ENCODE peak calls at places on chromosome 14, in five cellular contexts. K, O, Q, V and R are unnamed samples.
A peak's percentile ranks its signal among the peaks of the same experiment; 100 is the strongest.

GRCh38 chr14:80269338-80269935 is 58.1 kb upstream of the DIO2 start:
- DNase-seq in V (no peak), O (peak; percentile 66), Q (no peak), K (no peak), R (no peak)

GRCh38 chr14:52380294-52380693 is 66.2 kb downstream of the PTGER2 start:
- DNase-seq in K (no peak), Q (no peak), O (peak; percentile 71), V (no peak), R (no peak)

GRCh38 chr14:101707285-101707842 is 54.1 kb upstream of the PPP2R5C start:
- DNase-seq in Q (no peak), O (peak; percentile 73), K (peak; percentile 58), V (peak; percentile 85), R (no peak)

GRCh38 chr14:96304956-96305355 is 48.9 kb downstream of the BDKRB1 start:
- DNase-seq in O (no peak), Q (no peak), V (peak; percentile 34), K (no peak), R (no peak)

GRCh38 chr14:63666326-63666725 is 24.7 kb upstream of the WDR89 start:
- DNase-seq in V (no peak), K (no peak), O (no peak), Q (no peak), R (no peak)

GRCh38 chr14:22263961-22264360 is 325.1 kb downstream of the DAD1 start:
- DNase-seq in K (no peak), O (peak; percentile 27), V (no peak), Q (no peak), R (no peak)

GRCh38 chr14:21867541-21867940 is 193.9 kb upstream of the OR4E1 start:
- DNase-seq in O (no peak), K (no peak), Q (no peak), V (no peak), R (no peak)

GRCh38 chr14:34098045-34098984 is 147.4 kb upstream of the EGLN3 start:
- DNase-seq in Q (no peak), O (peak; percentile 42), K (peak; percentile 24), V (peak; percentile 19), R (peak; percentile 30)

GRCh38 chr14:55122441-55122986 is 6.5 kb upstream of the LGALS3 start:
- DNase-seq in K (peak; percentile 91), V (peak; percentile 77), Q (peak; percentile 52), O (peak; percentile 36), R (no peak)

GRCh38 chr14:91343051-91343450 is 74.6 kb downstream of the CCDC88C start:
- DNase-seq in K (no peak), Q (no peak), O (no peak), V (no peak), R (no peak)

GRCh38 chr14:89849931-89850330 is 104.6 kb downstream of the EFCAB11 start:
- DNase-seq in Q (no peak), O (peak; percentile 74), K (no peak), V (no peak), R (no peak)

GRCh38 chr14:105530446-105531087 is 4.2 kb downstream of the TMEM121 start:
- DNase-seq in K (no peak), O (no peak), Q (no peak), V (no peak), R (no peak)

GRCh38 chr14:65414961-65415589 is 2.5 kb downstream of the FUT8 start:
- DNase-seq in K (no peak), Q (no peak), O (peak; percentile 35), V (peak; percentile 30), R (no peak)

GRCh38 chr14:89144642-89145041 is 272.4 kb downstream of the FOXN3 start:
- DNase-seq in K (no peak), V (no peak), O (no peak), Q (no peak), R (no peak)

GRCh38 chr14:93997082-93997481 is at the start of gene CCDC197:
- DNase-seq in Q (no peak), K (no peak), O (peak; percentile 39), V (no peak), R (no peak)

GRCh38 chr14:61822458-61822857 is 60.2 kb downstream of the SNAPC1 start:
- DNase-seq in O (no peak), K (no peak), V (no peak), Q (no peak), R (no peak)

GRCh38 chr14:92524603-92525185 is 11.1 kb downstream of the RIN3 start:
- DNase-seq in Q (no peak), O (no peak), V (no peak), K (no peak), R (no peak)

GRCh38 chr14:42665083-42665482 is 1058.4 kb downstream of the LRFN5 start:
- DNase-seq in K (no peak), O (no peak), V (no peak), Q (no peak), R (no peak)

GRCh38 chr14:63478437-63478852 is 64.7 kb downstream of the PPP2R5E start:
- DNase-seq in Q (no peak), K (no peak), V (no peak), O (no peak), R (no peak)

GRCh38 chr14:95943699-95944098 is 67.1 kb downstream of the TUNAR start:
- DNase-seq in K (no peak), Q (no peak), V (no peak), O (no peak), R (no peak)

GRCh38 chr14:93285048-93285447 is 47.8 kb downstream of the BTBD7 start:
- DNase-seq in V (no peak), O (peak; percentile 52), K (no peak), Q (no peak), R (no peak)

GRCh38 chr14:60197629-60198318 is 32.6 kb upstream of the DHRS7 start:
- DNase-seq in O (no peak), Q (no peak), V (no peak), K (no peak), R (no peak)

GRCh38 chr14:99430491-99430890 is 50.2 kb downstream of the SETD3 start:
- DNase-seq in K (no peak), O (no peak), V (peak; percentile 34), Q (no peak), R (no peak)

GRCh38 chr14:36675581-36675980 is 13.9 kb downstream of the PAX9 start:
- DNase-seq in O (no peak), Q (no peak), K (no peak), V (no peak), R (no peak)

GRCh38 chr14:36667679-36668078 is 6.0 kb downstream of the PAX9 start:
- DNase-seq in O (no peak), V (no peak), K (no peak), Q (no peak), R (no peak)

GRCh38 chr14:36676236-36676635 is 14.6 kb downstream of the PAX9 start:
- DNase-seq in O (no peak), Q (no peak), V (no peak), K (no peak), R (no peak)

GRCh38 chr14:36671149-36671548 is 9.5 kb downstream of the PAX9 start:
- DNase-seq in O (no peak), K (no peak), V (no peak), Q (no peak), R (no peak)

GRCh38 chr14:36672095-36672494 is 10.4 kb downstream of the PAX9 start:
- DNase-seq in K (no peak), Q (no peak), O (no peak), V (no peak), R (no peak)
- H3K27me3 ChIP-seq in K (peaks cover 93% of the 10 kb centered on the region), Q (peaks cover 30% of the 10 kb centered on the region), O (no peaks in the 10 kb centered on the region), V (peaks cover 56% of the 10 kb centered on the region), R (peaks cover 4% of the 10 kb centered on the region)

GRCh38 chr14:49933704-49934103 is 40.8 kb downstream of the ARF6 start:
- DNase-seq in Q (no peak), K (no peak), V (no peak), O (no peak), R (peak; percentile 34)
- TF ChIP-seq CTCF in Q (no peak), K (no peak), V (no peak), O (no peak), R (no peak)

GRCh38 chr14:69259531-69260245 is at the start of gene GALNT16:
- DNase-seq in K (peak; percentile 25), O (peak; percentile 42), Q (no peak), V (peak; percentile 82), R (no peak)

GRCh38 chr14:69261761-69262331 is 1.9 kb downstream of the GALNT16 start:
- DNase-seq in K (no peak), O (no peak), V (peak; percentile 53), Q (no peak), R (peak; percentile 65)

GRCh38 chr14:69262516-69262915 is 2.6 kb downstream of the GALNT16 start:
- DNase-seq in O (no peak), K (no peak), V (no peak), Q (no peak), R (peak; percentile 34)

GRCh38 chr14:69260246-69260978 is 454 bp downstream of the GALNT16 start:
- DNase-seq in O (peak; percentile 32), K (no peak), Q (no peak), V (peak; percentile 68), R (no peak)

DNA sequence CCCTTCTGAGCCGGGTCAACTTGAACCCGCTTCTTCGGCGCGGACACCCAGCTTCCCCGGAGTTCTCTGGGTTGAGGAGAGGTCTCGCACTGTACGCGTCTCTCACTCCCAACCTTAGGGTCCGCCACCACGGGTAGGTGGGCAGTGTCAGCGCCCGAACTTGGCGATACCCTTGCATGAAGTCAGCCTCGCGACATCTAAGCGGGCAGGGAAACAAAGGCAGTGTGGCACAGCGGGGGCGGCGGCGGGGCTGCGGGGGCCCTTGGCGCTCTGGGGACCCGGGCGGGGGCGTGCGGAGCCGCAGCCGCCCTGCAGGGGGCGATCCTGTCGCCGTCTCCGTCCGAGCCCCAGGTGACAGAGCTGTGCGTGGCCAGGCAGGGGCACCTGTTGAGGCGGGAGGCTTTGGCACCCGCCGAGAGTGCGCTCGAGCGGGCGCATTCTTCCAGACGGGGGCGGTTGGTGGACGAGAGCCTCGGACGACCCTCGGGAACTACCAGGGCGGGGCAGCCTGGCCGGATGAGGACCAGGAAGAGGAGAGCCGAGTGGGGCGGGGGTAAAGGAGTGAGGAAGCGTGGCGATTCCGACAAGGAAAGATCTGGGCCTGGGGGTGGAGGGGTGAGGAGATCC is 1.1 kb downstream of the GALNT16 start:
- DNase-seq in K (peak; percentile 39), Q (no peak), V (peak; percentile 51), O (no peak), R (no peak)
- H3K27me3 ChIP-seq in K (peaks cover 76% of the 10 kb centered on the region), Q (peaks cover 33% of the 10 kb centered on the region), V (peaks cover 28% of the 10 kb centered on the region), O (peaks cover 9% of the 10 kb centered on the region), R (no peaks in the 10 kb centered on the region)

GRCh38 chr14:37118673-37119366 is 53.6 kb downstream of the SLC25A21 start:
- DNase-seq in V (no peak), K (no peak), Q (no peak), O (no peak), R (no peak)

GRCh38 chr14:37129047-37129446 is 43.4 kb downstream of the SLC25A21 start:
- DNase-seq in O (no peak), K (no peak), V (no peak), Q (no peak), R (no peak)

GRCh38 chr14:37122288-37122687 is 50.1 kb downstream of the SLC25A21 start:
- DNase-seq in O (peak; percentile 96), K (no peak), V (no peak), Q (no peak), R (no peak)

GRCh38 chr14:37122919-37123639 is 49.3 kb downstream of the SLC25A21 start:
- DNase-seq in V (no peak), Q (no peak), K (no peak), O (peak; percentile 47), R (no peak)

DNA sequence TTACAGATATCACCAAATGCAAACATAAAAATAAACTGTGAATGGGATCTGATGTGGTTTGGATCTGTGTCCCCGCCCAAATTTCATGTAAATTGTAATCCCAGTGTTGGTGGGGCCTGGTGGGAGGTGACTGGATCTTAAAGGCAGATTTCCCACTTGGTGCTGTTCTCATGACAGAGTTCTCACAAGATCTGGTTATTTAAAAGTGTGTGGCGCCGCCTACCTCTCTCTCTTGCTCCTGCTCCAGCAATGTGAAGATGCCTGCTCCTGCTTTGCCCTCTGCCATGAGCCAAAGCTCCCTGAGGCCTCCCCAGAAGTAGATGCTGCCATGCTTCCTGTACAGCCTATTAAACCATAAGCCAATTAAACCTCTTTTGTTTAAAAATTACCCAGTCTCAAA is 47.8 kb downstream of the SLC25A21 start:
- DNase-seq in Q (no peak), K (no peak), V (no peak), O (no peak), R (no peak)
- TF ChIP-seq CTCF in Q (no peak), K (no peak), V (no peak), O (no peak), R (no peak)